ENCODE peak calls at places on chromosomes 2 and 18, in seven cellular contexts. One of them, this sample, is unnamed. For H3K4me1, the result is how much of the 10 kb centered on the place peaks cover.

GRCh38 chr2:109297566-109298205 is 168.7 kb downstream of the SH3RF3 start:
- DNase-seq in Peyer's patch: no peak
- DNase-seq in mucosa of descending colon: no peak
- DNase-seq in colonic mucosa: no peak
- DNase-seq in right lobe of liver: no peak
- DNase-seq in cardiac muscle cell: no peak
- DNase-seq in gastrocnemius medialis: no peak
- DNase-seq in this sample: no peak

GRCh38 chr2:186201371-186201770 is 284.7 kb upstream of the ZC3H15 start:
- DNase-seq in Peyer's patch: no peak
- DNase-seq in mucosa of descending colon: no peak
- DNase-seq in colonic mucosa: no peak
- DNase-seq in right lobe of liver: no peak
- DNase-seq in cardiac muscle cell: peak
- DNase-seq in gastrocnemius medialis: no peak
- DNase-seq in this sample: no peak

GRCh38 chr2:151638188-151638933 is 95.9 kb downstream of the NEB start:
- DNase-seq in Peyer's patch: peak
- DNase-seq in mucosa of descending colon: no peak
- DNase-seq in colonic mucosa: peak
- DNase-seq in right lobe of liver: peak
- DNase-seq in cardiac muscle cell: no peak
- DNase-seq in gastrocnemius medialis: no peak
- DNase-seq in this sample: no peak

GRCh38 chr2:70381235-70381634 is 79.4 kb upstream of the FAM136A start:
- DNase-seq in Peyer's patch: no peak
- DNase-seq in mucosa of descending colon: no peak
- DNase-seq in colonic mucosa: no peak
- DNase-seq in right lobe of liver: no peak
- DNase-seq in cardiac muscle cell: no peak
- DNase-seq in gastrocnemius medialis: no peak
- DNase-seq in this sample: no peak

GRCh38 chr18:30328839-30329238 is 713.7 kb downstream of the DSC3 start:
- DNase-seq in Peyer's patch: no peak
- DNase-seq in mucosa of descending colon: no peak
- DNase-seq in colonic mucosa: no peak
- DNase-seq in right lobe of liver: no peak
- DNase-seq in cardiac muscle cell: no peak
- DNase-seq in gastrocnemius medialis: no peak
- DNase-seq in this sample: no peak

GRCh38 chr18:61699397-61700090 is 193.3 kb downstream of the RNF152 start:
- DNase-seq in Peyer's patch: no peak
- DNase-seq in mucosa of descending colon: no peak
- DNase-seq in colonic mucosa: no peak
- DNase-seq in right lobe of liver: no peak
- DNase-seq in cardiac muscle cell: no peak
- DNase-seq in gastrocnemius medialis: no peak
- DNase-seq in this sample: no peak

GRCh38 chr2:155815851-155816250 is 516.7 kb downstream of the NR4A2 start:
- DNase-seq in Peyer's patch: no peak
- DNase-seq in mucosa of descending colon: no peak
- DNase-seq in colonic mucosa: peak
- DNase-seq in right lobe of liver: no peak
- DNase-seq in cardiac muscle cell: no peak
- DNase-seq in gastrocnemius medialis: no peak
- DNase-seq in this sample: no peak

GRCh38 chr18:46291149-46291548 is 187.0 kb downstream of the HAUS1 start:
- DNase-seq in Peyer's patch: peak
- DNase-seq in mucosa of descending colon: no peak
- DNase-seq in colonic mucosa: no peak
- DNase-seq in right lobe of liver: no peak
- DNase-seq in cardiac muscle cell: no peak
- DNase-seq in gastrocnemius medialis: no peak
- DNase-seq in this sample: no peak

GRCh38 chr18:46313521-46313920 is 209.3 kb downstream of the HAUS1 start:
- DNase-seq in Peyer's patch: no peak
- DNase-seq in mucosa of descending colon: no peak
- DNase-seq in colonic mucosa: no peak
- DNase-seq in right lobe of liver: no peak
- DNase-seq in cardiac muscle cell: no peak
- DNase-seq in gastrocnemius medialis: no peak
- DNase-seq in this sample: no peak

GRCh38 chr18:49672853-49673252 is 111.0 kb downstream of the LIPG start:
- DNase-seq in Peyer's patch: no peak
- DNase-seq in mucosa of descending colon: no peak
- DNase-seq in colonic mucosa: no peak
- DNase-seq in right lobe of liver: no peak
- DNase-seq in cardiac muscle cell: no peak
- DNase-seq in gastrocnemius medialis: no peak
- DNase-seq in this sample: no peak

GRCh38 chr2:228768818-228769217 is 502.3 kb downstream of the PID1 start:
- DNase-seq in Peyer's patch: no peak
- DNase-seq in mucosa of descending colon: no peak
- DNase-seq in colonic mucosa: no peak
- DNase-seq in right lobe of liver: no peak
- DNase-seq in cardiac muscle cell: peak
- DNase-seq in gastrocnemius medialis: no peak
- DNase-seq in this sample: no peak

GRCh38 chr2:121217627-121218026 is 67.4 kb downstream of the TFCP2L1 start:
- DNase-seq in Peyer's patch: no peak
- DNase-seq in mucosa of descending colon: no peak
- DNase-seq in colonic mucosa: no peak
- DNase-seq in right lobe of liver: no peak
- DNase-seq in cardiac muscle cell: no peak
- DNase-seq in gastrocnemius medialis: no peak
- DNase-seq in this sample: no peak

GRCh38 chr18:48136051-48136543 is 205.6 kb upstream of the SMAD2 start:
- DNase-seq in Peyer's patch: no peak
- DNase-seq in mucosa of descending colon: no peak
- DNase-seq in colonic mucosa: peak
- DNase-seq in right lobe of liver: no peak
- DNase-seq in cardiac muscle cell: no peak
- DNase-seq in gastrocnemius medialis: no peak
- DNase-seq in this sample: peak

GRCh38 chr2:3470166-3470651 is 49.1 kb downstream of the ADI1 start:
- DNase-seq in Peyer's patch: no peak
- DNase-seq in mucosa of descending colon: peak
- DNase-seq in colonic mucosa: no peak
- DNase-seq in right lobe of liver: no peak
- DNase-seq in cardiac muscle cell: peak
- DNase-seq in gastrocnemius medialis: peak
- DNase-seq in this sample: peak

GRCh38 chr18:48623468-48624220 is 84.8 kb downstream of the CTIF start:
- DNase-seq in Peyer's patch: no peak
- DNase-seq in mucosa of descending colon: no peak
- DNase-seq in colonic mucosa: no peak
- DNase-seq in right lobe of liver: no peak
- DNase-seq in cardiac muscle cell: peak
- DNase-seq in gastrocnemius medialis: no peak
- DNase-seq in this sample: no peak

GRCh38 chr2:21317131-21317530 is 193.4 kb downstream of the TDRD15 start:
- DNase-seq in Peyer's patch: no peak
- DNase-seq in mucosa of descending colon: no peak
- DNase-seq in colonic mucosa: peak
- DNase-seq in right lobe of liver: no peak
- DNase-seq in cardiac muscle cell: peak
- DNase-seq in gastrocnemius medialis: no peak
- DNase-seq in this sample: peak

GRCh38 chr2:172012688-172013358 is 13.1 kb downstream of the METAP1D start:
- DNase-seq in Peyer's patch: no peak
- DNase-seq in mucosa of descending colon: no peak
- DNase-seq in colonic mucosa: no peak
- DNase-seq in right lobe of liver: no peak
- DNase-seq in cardiac muscle cell: no peak
- DNase-seq in gastrocnemius medialis: no peak
- DNase-seq in this sample: no peak

GRCh38 chr18:44552706-44553105 is 128.0 kb upstream of the SETBP1 start:
- DNase-seq in Peyer's patch: no peak
- DNase-seq in mucosa of descending colon: no peak
- DNase-seq in colonic mucosa: no peak
- DNase-seq in right lobe of liver: no peak
- DNase-seq in cardiac muscle cell: no peak
- DNase-seq in gastrocnemius medialis: no peak
- DNase-seq in this sample: no peak

GRCh38 chr2:239690651-239691631 is 290.1 kb upstream of the HDAC4 start:
- DNase-seq in Peyer's patch: peak
- DNase-seq in mucosa of descending colon: no peak
- DNase-seq in colonic mucosa: peak
- DNase-seq in right lobe of liver: peak
- DNase-seq in cardiac muscle cell: no peak
- DNase-seq in gastrocnemius medialis: peak
- DNase-seq in this sample: no peak

GRCh38 chr2:7691961-7692656 is 774.9 kb downstream of the RNF144A start:
- DNase-seq in Peyer's patch: no peak
- DNase-seq in mucosa of descending colon: no peak
- DNase-seq in colonic mucosa: no peak
- DNase-seq in right lobe of liver: no peak
- DNase-seq in cardiac muscle cell: no peak
- DNase-seq in gastrocnemius medialis: no peak
- DNase-seq in this sample: no peak

GRCh38 chr18:58128286-58129018 is 84.4 kb downstream of the NEDD4L start:
- DNase-seq in Peyer's patch: no peak
- DNase-seq in mucosa of descending colon: no peak
- DNase-seq in colonic mucosa: peak
- DNase-seq in right lobe of liver: no peak
- DNase-seq in cardiac muscle cell: no peak
- DNase-seq in gastrocnemius medialis: no peak
- DNase-seq in this sample: no peak

GRCh38 chr18:12518832-12519534 is 111.3 kb downstream of the PRELID3A start:
- DNase-seq in Peyer's patch: no peak
- DNase-seq in mucosa of descending colon: no peak
- DNase-seq in colonic mucosa: no peak
- DNase-seq in right lobe of liver: no peak
- DNase-seq in cardiac muscle cell: no peak
- DNase-seq in gastrocnemius medialis: no peak
- DNase-seq in this sample: no peak

GRCh38 chr2:55616509-55617159 is 788 bp downstream of the PPP4R3B start:
- DNase-seq in Peyer's patch: no peak
- DNase-seq in mucosa of descending colon: no peak
- DNase-seq in colonic mucosa: peak
- DNase-seq in right lobe of liver: no peak
- DNase-seq in cardiac muscle cell: peak
- DNase-seq in gastrocnemius medialis: peak
- DNase-seq in this sample: no peak

GRCh38 chr18:11163668-11164067 is 14.3 kb upstream of the PIEZO2 start:
- DNase-seq in Peyer's patch: no peak
- DNase-seq in mucosa of descending colon: no peak
- DNase-seq in colonic mucosa: no peak
- DNase-seq in right lobe of liver: peak
- DNase-seq in cardiac muscle cell: peak
- DNase-seq in gastrocnemius medialis: no peak
- DNase-seq in this sample: no peak
- TF ChIP-seq CTCF in Peyer's patch: peak
- TF ChIP-seq CTCF in mucosa of descending colon: no peak
- TF ChIP-seq CTCF in colonic mucosa: peak
- TF ChIP-seq CTCF in right lobe of liver: peak
- TF ChIP-seq CTCF in cardiac muscle cell: peak
- TF ChIP-seq CTCF in gastrocnemius medialis: no peak
- TF ChIP-seq CTCF in this sample: no peak

DNA sequence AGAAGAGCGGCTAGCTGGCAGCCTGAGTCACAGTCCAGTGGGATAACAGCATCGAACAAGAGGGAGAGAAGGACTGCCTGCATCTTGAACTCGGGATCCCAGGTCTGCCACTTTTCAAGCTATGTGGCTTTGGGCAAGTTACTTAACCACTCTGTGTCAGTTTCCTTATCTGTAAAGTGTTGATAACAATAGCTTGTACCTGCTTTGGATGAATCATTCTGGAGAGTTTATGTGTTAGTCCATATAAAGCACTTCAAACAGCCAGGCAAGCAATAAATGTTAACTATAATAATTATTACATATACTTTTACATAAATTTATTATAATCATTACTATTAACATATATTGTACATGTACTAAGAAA is 4.6 kb downstream of the DYSF start:
- DNase-seq in Peyer's patch: no peak
- DNase-seq in mucosa of descending colon: no peak
- DNase-seq in colonic mucosa: no peak
- DNase-seq in right lobe of liver: no peak
- DNase-seq in cardiac muscle cell: no peak
- DNase-seq in gastrocnemius medialis: no peak
- DNase-seq in this sample: no peak
- H3K4me1 ChIP-seq in Peyer's patch: under half
- H3K4me1 ChIP-seq in mucosa of descending colon: under half
- H3K4me1 ChIP-seq in colonic mucosa: under half
- H3K4me1 ChIP-seq in right lobe of liver: under half
- H3K4me1 ChIP-seq in cardiac muscle cell: under half
- H3K4me1 ChIP-seq in gastrocnemius medialis: half or more
- H3K4me1 ChIP-seq in this sample: half or more

DNA sequence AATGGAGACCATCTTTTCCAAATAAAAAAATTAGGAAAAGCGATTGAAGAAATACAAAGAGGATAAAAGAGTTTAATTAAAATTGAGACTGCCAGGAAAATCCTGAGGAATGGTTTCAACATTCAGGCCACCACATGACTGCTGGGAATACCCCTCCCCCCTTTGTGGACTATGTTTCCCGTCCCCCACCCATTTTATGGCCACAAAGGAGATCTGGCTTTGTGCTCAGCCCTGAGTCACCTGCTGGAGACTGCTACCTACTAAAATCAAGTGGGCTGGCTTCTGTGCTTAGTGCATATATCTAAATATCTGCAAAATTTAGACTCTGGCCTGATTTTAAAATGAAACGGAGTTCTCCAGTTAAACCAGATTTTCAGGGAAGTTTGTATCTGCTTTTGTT is 10.1 kb downstream of the RND3 start:
- DNase-seq in Peyer's patch: no peak
- DNase-seq in mucosa of descending colon: no peak
- DNase-seq in colonic mucosa: peak
- DNase-seq in right lobe of liver: no peak
- DNase-seq in cardiac muscle cell: no peak
- DNase-seq in gastrocnemius medialis: no peak
- DNase-seq in this sample: no peak
- H3K4me3 ChIP-seq in Peyer's patch: peak
- H3K4me3 ChIP-seq in mucosa of descending colon: no peak
- H3K4me3 ChIP-seq in colonic mucosa: no peak
- H3K4me3 ChIP-seq in right lobe of liver: no peak
- H3K4me3 ChIP-seq in cardiac muscle cell: no peak
- H3K4me3 ChIP-seq in gastrocnemius medialis: no peak
- H3K4me3 ChIP-seq in this sample: peak

DNA sequence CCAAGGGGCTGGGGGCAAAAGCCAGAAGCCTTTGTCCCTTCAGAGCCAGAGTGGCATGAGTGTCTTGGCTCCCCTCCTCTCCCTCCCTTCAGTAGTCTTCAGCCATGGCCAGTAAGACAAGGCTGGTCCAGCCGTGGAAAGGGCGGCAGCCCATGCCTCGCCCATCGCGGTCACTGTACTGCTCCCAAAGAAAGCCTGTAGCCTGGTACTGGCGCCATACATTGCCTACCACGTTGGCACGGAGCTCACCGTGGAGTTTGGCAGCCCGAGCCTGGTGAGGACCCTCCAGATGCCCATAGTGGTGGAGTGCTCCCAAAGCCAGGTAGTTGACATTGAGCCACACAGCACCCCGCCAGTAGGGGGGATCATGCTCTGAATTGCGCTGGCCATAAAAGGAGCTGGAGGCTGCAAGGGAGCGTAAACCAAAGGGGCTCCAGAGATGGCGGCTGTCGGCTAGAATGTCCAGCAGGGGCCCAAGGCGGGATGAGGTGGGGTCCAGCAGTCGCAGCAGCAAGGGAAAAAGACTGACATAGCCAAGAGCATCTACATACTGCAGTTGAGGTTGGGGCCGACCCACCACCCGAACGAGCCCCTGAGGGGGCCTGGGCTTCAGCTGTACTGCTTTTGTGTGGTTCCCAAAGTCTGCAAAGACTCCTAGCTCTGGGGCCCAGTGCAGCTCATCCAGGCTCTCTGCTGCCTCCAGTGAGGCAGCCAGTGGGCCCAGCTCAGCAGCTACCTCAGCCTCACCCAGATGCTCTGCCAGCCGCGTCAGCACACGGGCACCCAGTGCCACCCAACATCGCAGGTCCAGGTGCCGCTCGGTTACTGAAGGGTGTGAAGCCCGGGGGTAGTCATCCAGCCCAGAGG is 3.2 kb downstream of the WBP1 start:
- DNase-seq in Peyer's patch: no peak
- DNase-seq in mucosa of descending colon: no peak
- DNase-seq in colonic mucosa: no peak
- DNase-seq in right lobe of liver: no peak
- DNase-seq in cardiac muscle cell: peak
- DNase-seq in gastrocnemius medialis: no peak
- DNase-seq in this sample: no peak
- TF ChIP-seq CTCF in Peyer's patch: no peak
- TF ChIP-seq CTCF in mucosa of descending colon: no peak
- TF ChIP-seq CTCF in colonic mucosa: no peak
- TF ChIP-seq CTCF in right lobe of liver: no peak
- TF ChIP-seq CTCF in cardiac muscle cell: peak
- TF ChIP-seq CTCF in gastrocnemius medialis: no peak
- TF ChIP-seq CTCF in this sample: no peak